ENCODE peak calls at places on chromosome 16, in five cellular contexts. A is heart right ventricle, H is adrenal gland, F is head of caudate nucleus, D is spleen. T is an unnamed sample.

GRCh38 chr16:86662195-86662594 is 83.8 kb downstream of the FOXL1 start:
- DNase-seq in A (no peak), H (no peak), F (no peak), D (no peak), T (no peak)

GRCh38 chr16:81676571-81677374 is 102.3 kb upstream of the PLCG2 start:
- DNase-seq in A (no peak), H (no peak), F (no peak), D (no peak), T (no peak)

GRCh38 chr16:53207810-53208752 is 153.3 kb downstream of the CHD9 start:
- DNase-seq in A (no peak), H (peak), F (peak), D (no peak), T (peak)

GRCh38 chr16:14378131-14378551 is 251.9 kb downstream of the PARN start:
- DNase-seq in A (no peak), H (no peak), F (no peak), D (no peak), T (no peak)

GRCh38 chr16:53809088-53809951 is 105.4 kb downstream of the FTO start:
- DNase-seq in A (no peak), H (no peak), F (no peak), D (no peak), T (no peak)

GRCh38 chr16:14378684-14379467 is 251.2 kb downstream of the PARN start:
- DNase-seq in A (no peak), H (no peak), F (no peak), D (no peak), T (no peak)

GRCh38 chr16:70737377-70738082 is 51.7 kb upstream of the MTSS2 start:
- DNase-seq in A (peak), H (peak), F (no peak), D (peak), T (peak)

GRCh38 chr16:4426021-4426684 is 485 bp downstream of the DNAJA3 start:
- DNase-seq in A (no peak), H (no peak), F (no peak), D (no peak), T (no peak)

GRCh38 chr16:68642436-68643064 is 2.6 kb upstream of the CDH3 start:
- DNase-seq in A (no peak), H (no peak), F (no peak), D (no peak), T (no peak)

GRCh38 chr16:11312718-11313492 is 31.8 kb upstream of the PRM1 start:
- DNase-seq in A (no peak), H (no peak), F (no peak), D (no peak), T (no peak)

GRCh38 chr16:2856061-2856670 is 1.8 kb downstream of the PRSS22 start:
- DNase-seq in A (no peak), H (no peak), F (no peak), D (peak), T (no peak)

GRCh38 chr16:22014271-22014873 is 6.5 kb downstream of the MOSMO start:
- DNase-seq in A (no peak), H (no peak), F (no peak), D (no peak), T (no peak)

GRCh38 chr16:65684230-65684629 is 562.4 kb upstream of the CDH11 start:
- DNase-seq in A (no peak), H (no peak), F (no peak), D (no peak), T (no peak)

GRCh38 chr16:4327782-4328579 is 12.1 kb downstream of the GLIS2 start:
- DNase-seq in A (peak), H (peak), F (peak), D (peak), T (no peak)

GRCh38 chr16:25988089-25988488 is 296.3 kb downstream of the HS3ST4 start:
- DNase-seq in A (no peak), H (no peak), F (no peak), D (no peak), T (no peak)

GRCh38 chr16:77582956-77583355 is 139.4 kb upstream of the NUDT7 start:
- DNase-seq in A (no peak), H (no peak), F (no peak), D (no peak), T (no peak)

GRCh38 chr16:70746708-70747424 is 54.1 kb downstream of the VAC14 start:
- DNase-seq in A (peak), H (peak), F (no peak), D (no peak), T (peak)

GRCh38 chr16:89378947-89379771 is 111.2 kb downstream of the ANKRD11 start:
- DNase-seq in A (no peak), H (no peak), F (no peak), D (no peak), T (no peak)

GRCh38 chr16:80694950-80695471 is 109.4 kb downstream of the CDYL2 start:
- DNase-seq in A (no peak), H (no peak), F (no peak), D (no peak), T (no peak)

GRCh38 chr16:4690946-4691665 is 2.3 kb upstream of the NUDT16L1 start:
- DNase-seq in A (no peak), H (peak), F (no peak), D (peak), T (no peak)

GRCh38 chr16:88936008-88936912 is 40.7 kb downstream of the CBFA2T3 start:
- DNase-seq in A (peak), H (no peak), F (no peak), D (peak), T (no peak)

GRCh38 chr16:474420-475122 is 49.1 kb downstream of the RAB11FIP3 start:
- DNase-seq in A (no peak), H (no peak), F (peak), D (no peak), T (no peak)

GRCh38 chr16:53545433-53545832 is 42.4 kb upstream of the AKTIP start:
- DNase-seq in A (no peak), H (no peak), F (no peak), D (peak), T (no peak)